ENCODE peak calls at places on chromosomes 3 and 15, in six cellular contexts. X, M, I, H, C and Q are unnamed samples.

GRCh38 chr3:61110576-61110975 is 140.7 kb downstream of the FHIT start:
- DNase-seq in X (no peak), M (no peak), I (no peak), H (no peak), C (no peak), Q (no peak)

GRCh38 chr15:42772126-42772525 is 35.2 kb upstream of the CDAN1 start:
- DNase-seq in X (no peak), M (no peak), I (no peak), H (no peak), C (no peak), Q (no peak)

GRCh38 chr15:73959012-73959581 is 32.8 kb downstream of the LOXL1 start:
- DNase-seq in X (no peak), M (no peak), I (peak), H (no peak), C (no peak), Q (peak)

GRCh38 chr3:192570757-192571156 is 156.6 kb downstream of the FGF12 start:
- DNase-seq in X (no peak), M (no peak), I (peak), H (no peak), C (no peak), Q (peak)

GRCh38 chr15:32818758-32819405 is 101.1 kb downstream of the GREM1 start:
- DNase-seq in X (no peak), M (no peak), I (peak), H (peak), C (no peak), Q (no peak)

GRCh38 chr3:29240248-29240647 is 40.6 kb upstream of the RBMS3 start:
- DNase-seq in X (peak), M (no peak), I (no peak), H (peak), C (peak), Q (no peak)

GRCh38 chr3:45095916-45096526 is 50.2 kb downstream of the CDCP1 start:
- DNase-seq in X (no peak), M (no peak), I (no peak), H (no peak), C (no peak), Q (no peak)

GRCh38 chr15:91849749-91850161 is 3.8 kb upstream of the SLCO3A1 start:
- DNase-seq in X (peak), M (no peak), I (peak), H (peak), C (peak), Q (peak)

GRCh38 chr3:4899654-4900236 is 79.5 kb upstream of the BHLHE40 start:
- DNase-seq in X (no peak), M (no peak), I (no peak), H (no peak), C (no peak), Q (no peak)

GRCh38 chr3:188978772-188979171 is 193.0 kb upstream of the TPRG1 start:
- DNase-seq in X (peak), M (no peak), I (peak), H (peak), C (peak), Q (no peak)